ENCODE peak calls at places on chromosomes 13 and 19, in eight cellular contexts. X is NCI-H345; Y is prostate gland; C is activated T-helper 1 cell treated with anti-CD3 and anti-CD28 coated beads, Interleukin-12 subunit alpha, Interleukin-12 subunit beta, Interleukin-2, Interleukin-4 antibody, amounts not matched to agents 30 ng/mL and 10 ng/mL and 1 ng/mL, durations not matched to agents 14 hours and 24 hours and 36 hours; D is NCI-H460; V is activated CD4-positive, alpha-beta T cell treated with anti-CD3 and anti-CD28 coated beads, Interleukin-2, amount 10 ng/mL, durations not matched to agents 7 days and 5 days; I is AG10803; T is H7. M is an unnamed sample.

GRCh38 chr19:39428309-39429112 is 7.2 kb downstream of the RPS16 start:
- DNase-seq in Y (no peak), I (peak), X (no peak), D (no peak), T (peak), C (no peak), V (no peak), M (no peak)

GRCh38 chr19:7971553-7972520 is 28.4 kb upstream of the TIMM44 start:
- DNase-seq in I (no peak), C (no peak), X (no peak), T (no peak), D (no peak), V (no peak), Y (no peak), M (no peak)

GRCh38 chr19:13917888-13918406 is 11.9 kb downstream of the CC2D1A start:
- DNase-seq in Y (peak), V (no peak), C (no peak), D (no peak), X (no peak), I (no peak), T (peak), M (no peak)

GRCh38 chr19:32091196-32091595 is 254.2 kb upstream of the ZNF507 start:
- DNase-seq in V (no peak), D (no peak), C (no peak), Y (no peak), X (no peak), I (no peak), T (no peak), M (no peak)

GRCh38 chr19:33535176-33535575 is 13.6 kb upstream of the PEPD start:
- DNase-seq in C (no peak), D (no peak), I (peak), V (no peak), X (no peak), Y (no peak), T (no peak), M (no peak)

GRCh38 chr19:45568732-45569131 is 15.9 kb downstream of the OPA3 start:
- DNase-seq in X (no peak), Y (no peak), D (no peak), I (peak), T (no peak), C (no peak), V (no peak), M (no peak)

GRCh38 chr19:30459859-30460258 is 87.7 kb downstream of the ZNF536 start:
- DNase-seq in C (no peak), V (no peak), D (no peak), Y (no peak), T (no peak), X (no peak), I (no peak), M (no peak)

GRCh38 chr13:106477303-106477702 is 58.2 kb downstream of the EFNB2 start:
- DNase-seq in C (no peak), I (no peak), T (no peak), X (no peak), Y (no peak), D (no peak), V (no peak), M (no peak)

GRCh38 chr13:45749026-45749759 is 47.1 kb downstream of the CBY2 start:
- DNase-seq in V (no peak), Y (no peak), T (no peak), X (no peak), D (no peak), I (no peak), C (no peak), M (no peak)

GRCh38 chr19:49423985-49424303 is 703 bp upstream of the PTH2 start:
- DNase-seq in Y (no peak), V (peak), X (no peak), D (no peak), T (no peak), I (no peak), C (no peak), M (peak)

GRCh38 chr13:102911336-102911735 is 65.5 kb downstream of the ERCC5 start:
- DNase-seq in Y (peak), X (no peak), C (no peak), T (no peak), D (no peak), I (no peak), V (no peak), M (no peak)